ENCODE peak calls at places on chromosome 6, in ten cellular contexts. One of them, this sample, is unnamed.

GRCh38 chr6:93787841-93788240 is 368.5 kb upstream of the EPHA7 start:
- DNase-seq in posterior vena cava: no peak
- DNase-seq in kidney epithelial cell: peak
- DNase-seq in HT1080: peak
- DNase-seq in GM12865: no peak
- DNase-seq in NCI-H2081: no peak
- DNase-seq in NCI-H748 treated with DMSO at 0.1 percent for 48 hours: no peak
- DNase-seq in GM03348: no peak
- DNase-seq in WTC11: no peak
- DNase-seq in NAMALWA: no peak
- DNase-seq in this sample: peak

GRCh38 chr6:53635322-53635721 is 30.2 kb downstream of the KLHL31 start:
- DNase-seq in posterior vena cava: no peak
- DNase-seq in kidney epithelial cell: no peak
- DNase-seq in HT1080: no peak
- DNase-seq in GM12865: no peak
- DNase-seq in NCI-H2081: no peak
- DNase-seq in NCI-H748 treated with DMSO at 0.1 percent for 48 hours: no peak
- DNase-seq in GM03348: no peak
- DNase-seq in WTC11: no peak
- DNase-seq in NAMALWA: no peak
- DNase-seq in this sample: no peak

GRCh38 chr6:72589096-72589495 is 32.8 kb upstream of the KCNQ5 start:
- DNase-seq in posterior vena cava: no peak
- DNase-seq in kidney epithelial cell: no peak
- DNase-seq in HT1080: no peak
- DNase-seq in GM12865: no peak
- DNase-seq in NCI-H2081: no peak
- DNase-seq in NCI-H748 treated with DMSO at 0.1 percent for 48 hours: no peak
- DNase-seq in GM03348: no peak
- DNase-seq in WTC11: no peak
- DNase-seq in NAMALWA: no peak
- DNase-seq in this sample: no peak

GRCh38 chr6:79941489-79942151 is 5.7 kb downstream of the ELOVL4 start:
- DNase-seq in posterior vena cava: no peak
- DNase-seq in kidney epithelial cell: no peak
- DNase-seq in HT1080: no peak
- DNase-seq in GM12865: no peak
- DNase-seq in NCI-H2081: no peak
- DNase-seq in NCI-H748 treated with DMSO at 0.1 percent for 48 hours: no peak
- DNase-seq in GM03348: no peak
- DNase-seq in WTC11: no peak
- DNase-seq in NAMALWA: no peak
- DNase-seq in this sample: no peak

GRCh38 chr6:90025418-90026089 is 131.3 kb downstream of the GJA10 start:
- DNase-seq in posterior vena cava: no peak
- DNase-seq in kidney epithelial cell: peak
- DNase-seq in HT1080: peak
- DNase-seq in GM12865: no peak
- DNase-seq in NCI-H2081: no peak
- DNase-seq in NCI-H748 treated with DMSO at 0.1 percent for 48 hours: no peak
- DNase-seq in GM03348: peak
- DNase-seq in WTC11: no peak
- DNase-seq in NAMALWA: no peak
- DNase-seq in this sample: peak

GRCh38 chr6:111844921-111845320 is 28.3 kb downstream of the FYN start:
- DNase-seq in posterior vena cava: no peak
- DNase-seq in kidney epithelial cell: no peak
- DNase-seq in HT1080: no peak
- DNase-seq in GM12865: peak
- DNase-seq in NCI-H2081: no peak
- DNase-seq in NCI-H748 treated with DMSO at 0.1 percent for 48 hours: no peak
- DNase-seq in GM03348: no peak
- DNase-seq in WTC11: peak
- DNase-seq in NAMALWA: no peak
- DNase-seq in this sample: peak

GRCh38 chr6:3884007-3884745 is 35.0 kb downstream of the FAM50B start:
- DNase-seq in posterior vena cava: no peak
- DNase-seq in kidney epithelial cell: peak
- DNase-seq in HT1080: peak
- DNase-seq in GM12865: no peak
- DNase-seq in NCI-H2081: no peak
- DNase-seq in NCI-H748 treated with DMSO at 0.1 percent for 48 hours: no peak
- DNase-seq in GM03348: peak
- DNase-seq in WTC11: no peak
- DNase-seq in NAMALWA: no peak
- DNase-seq in this sample: peak

GRCh38 chr6:107560657-107561056 is 70.7 kb downstream of the SOBP start:
- DNase-seq in posterior vena cava: no peak
- DNase-seq in kidney epithelial cell: no peak
- DNase-seq in HT1080: no peak
- DNase-seq in GM12865: no peak
- DNase-seq in NCI-H2081: no peak
- DNase-seq in NCI-H748 treated with DMSO at 0.1 percent for 48 hours: no peak
- DNase-seq in GM03348: peak
- DNase-seq in WTC11: no peak
- DNase-seq in NAMALWA: no peak
- DNase-seq in this sample: no peak

GRCh38 chr6:170230520-170231390 is 60.1 kb downstream of the DLL1 start:
- DNase-seq in posterior vena cava: no peak
- DNase-seq in kidney epithelial cell: no peak
- DNase-seq in HT1080: no peak
- DNase-seq in GM12865: no peak
- DNase-seq in NCI-H2081: no peak
- DNase-seq in NCI-H748 treated with DMSO at 0.1 percent for 48 hours: no peak
- DNase-seq in GM03348: no peak
- DNase-seq in WTC11: no peak
- DNase-seq in NAMALWA: no peak
- DNase-seq in this sample: no peak

GRCh38 chr6:18384621-18385020 is 2.5 kb upstream of the RNF144B start:
- DNase-seq in posterior vena cava: no peak
- DNase-seq in kidney epithelial cell: no peak
- DNase-seq in HT1080: no peak
- DNase-seq in GM12865: no peak
- DNase-seq in NCI-H2081: no peak
- DNase-seq in NCI-H748 treated with DMSO at 0.1 percent for 48 hours: no peak
- DNase-seq in GM03348: no peak
- DNase-seq in WTC11: no peak
- DNase-seq in NAMALWA: no peak
- DNase-seq in this sample: no peak

GRCh38 chr6:26305097-26305841 is 59.7 kb upstream of the BTN3A2 start:
- DNase-seq in posterior vena cava: peak
- DNase-seq in kidney epithelial cell: no peak
- DNase-seq in HT1080: peak
- DNase-seq in GM12865: peak
- DNase-seq in NCI-H2081: no peak
- DNase-seq in NCI-H748 treated with DMSO at 0.1 percent for 48 hours: peak
- DNase-seq in GM03348: peak
- DNase-seq in WTC11: peak
- DNase-seq in NAMALWA: peak
- DNase-seq in this sample: peak

GRCh38 chr6:79385893-79386292 is 151.3 kb downstream of the LCA5 start:
- DNase-seq in posterior vena cava: no peak
- DNase-seq in kidney epithelial cell: no peak
- DNase-seq in HT1080: no peak
- DNase-seq in GM12865: no peak
- DNase-seq in NCI-H2081: no peak
- DNase-seq in NCI-H748 treated with DMSO at 0.1 percent for 48 hours: no peak
- DNase-seq in GM03348: no peak
- DNase-seq in WTC11: no peak
- DNase-seq in NAMALWA: no peak
- DNase-seq in this sample: peak

GRCh38 chr6:94144807-94145206 is 725.4 kb upstream of the EPHA7 start:
- DNase-seq in posterior vena cava: no peak
- DNase-seq in kidney epithelial cell: no peak
- DNase-seq in HT1080: no peak
- DNase-seq in GM12865: no peak
- DNase-seq in NCI-H2081: no peak
- DNase-seq in NCI-H748 treated with DMSO at 0.1 percent for 48 hours: no peak
- DNase-seq in GM03348: no peak
- DNase-seq in WTC11: no peak
- DNase-seq in NAMALWA: no peak
- DNase-seq in this sample: no peak

GRCh38 chr6:37725967-37726366 is 28.3 kb upstream of the MDGA1 start:
- DNase-seq in posterior vena cava: no peak
- DNase-seq in kidney epithelial cell: peak
- DNase-seq in HT1080: no peak
- DNase-seq in GM12865: no peak
- DNase-seq in NCI-H2081: no peak
- DNase-seq in NCI-H748 treated with DMSO at 0.1 percent for 48 hours: no peak
- DNase-seq in GM03348: peak
- DNase-seq in WTC11: no peak
- DNase-seq in NAMALWA: no peak
- DNase-seq in this sample: no peak

GRCh38 chr6:21115111-21115510 is 478.4 kb upstream of the SOX4 start:
- DNase-seq in posterior vena cava: no peak
- DNase-seq in kidney epithelial cell: no peak
- DNase-seq in HT1080: no peak
- DNase-seq in GM12865: no peak
- DNase-seq in NCI-H2081: peak
- DNase-seq in NCI-H748 treated with DMSO at 0.1 percent for 48 hours: peak
- DNase-seq in GM03348: peak
- DNase-seq in WTC11: no peak
- DNase-seq in NAMALWA: no peak
- DNase-seq in this sample: peak

GRCh38 chr6:95601133-95601532 is 23.8 kb downstream of the MANEA start:
- DNase-seq in posterior vena cava: no peak
- DNase-seq in kidney epithelial cell: no peak
- DNase-seq in HT1080: no peak
- DNase-seq in GM12865: no peak
- DNase-seq in NCI-H2081: no peak
- DNase-seq in NCI-H748 treated with DMSO at 0.1 percent for 48 hours: no peak
- DNase-seq in GM03348: no peak
- DNase-seq in WTC11: no peak
- DNase-seq in NAMALWA: no peak
- DNase-seq in this sample: no peak

GRCh38 chr6:32462609-32463008 is 22.9 kb downstream of the HLA-DRA start:
- DNase-seq in posterior vena cava: no peak
- DNase-seq in kidney epithelial cell: no peak
- DNase-seq in HT1080: peak
- DNase-seq in GM12865: peak
- DNase-seq in NCI-H2081: no peak
- DNase-seq in NCI-H748 treated with DMSO at 0.1 percent for 48 hours: no peak
- DNase-seq in GM03348: no peak
- DNase-seq in WTC11: no peak
- DNase-seq in NAMALWA: no peak
- DNase-seq in this sample: peak

GRCh38 chr6:474454-475185 is 83.1 kb downstream of the IRF4 start:
- DNase-seq in posterior vena cava: no peak
- DNase-seq in kidney epithelial cell: no peak
- DNase-seq in HT1080: peak
- DNase-seq in GM12865: peak
- DNase-seq in NCI-H2081: no peak
- DNase-seq in NCI-H748 treated with DMSO at 0.1 percent for 48 hours: peak
- DNase-seq in GM03348: no peak
- DNase-seq in WTC11: no peak
- DNase-seq in NAMALWA: peak
- DNase-seq in this sample: peak

GRCh38 chr6:14635933-14636599 is 518.5 kb downstream of the CD83 start:
- DNase-seq in posterior vena cava: no peak
- DNase-seq in kidney epithelial cell: no peak
- DNase-seq in HT1080: no peak
- DNase-seq in GM12865: peak
- DNase-seq in NCI-H2081: no peak
- DNase-seq in NCI-H748 treated with DMSO at 0.1 percent for 48 hours: no peak
- DNase-seq in GM03348: no peak
- DNase-seq in WTC11: no peak
- DNase-seq in NAMALWA: peak
- DNase-seq in this sample: no peak

GRCh38 chr6:145508107-145508506 is 227.2 kb downstream of the EPM2A start:
- DNase-seq in posterior vena cava: no peak
- DNase-seq in kidney epithelial cell: no peak
- DNase-seq in HT1080: peak
- DNase-seq in GM12865: peak
- DNase-seq in NCI-H2081: no peak
- DNase-seq in NCI-H748 treated with DMSO at 0.1 percent for 48 hours: no peak
- DNase-seq in GM03348: no peak
- DNase-seq in WTC11: peak
- DNase-seq in NAMALWA: peak
- DNase-seq in this sample: no peak

GRCh38 chr6:24547243-24547642 is 52.5 kb downstream of the ALDH5A1 start:
- DNase-seq in posterior vena cava: no peak
- DNase-seq in kidney epithelial cell: no peak
- DNase-seq in HT1080: peak
- DNase-seq in GM12865: peak
- DNase-seq in NCI-H2081: no peak
- DNase-seq in NCI-H748 treated with DMSO at 0.1 percent for 48 hours: no peak
- DNase-seq in GM03348: no peak
- DNase-seq in WTC11: peak
- DNase-seq in NAMALWA: peak
- DNase-seq in this sample: peak

GRCh38 chr6:149317656-149318571 is at the start of gene TAB2:
- DNase-seq in posterior vena cava: peak
- DNase-seq in kidney epithelial cell: no peak
- DNase-seq in HT1080: peak
- DNase-seq in GM12865: peak
- DNase-seq in NCI-H2081: no peak
- DNase-seq in NCI-H748 treated with DMSO at 0.1 percent for 48 hours: no peak
- DNase-seq in GM03348: peak
- DNase-seq in WTC11: peak
- DNase-seq in NAMALWA: peak
- DNase-seq in this sample: peak

GRCh38 chr6:148544421-148544820 is 201.8 kb downstream of the SASH1 start:
- DNase-seq in posterior vena cava: no peak
- DNase-seq in kidney epithelial cell: no peak
- DNase-seq in HT1080: no peak
- DNase-seq in GM12865: no peak
- DNase-seq in NCI-H2081: no peak
- DNase-seq in NCI-H748 treated with DMSO at 0.1 percent for 48 hours: no peak
- DNase-seq in GM03348: no peak
- DNase-seq in WTC11: no peak
- DNase-seq in NAMALWA: no peak
- DNase-seq in this sample: no peak

GRCh38 chr6:129638055-129639019 is 71.6 kb downstream of the ARHGAP18 start:
- DNase-seq in posterior vena cava: no peak
- DNase-seq in kidney epithelial cell: no peak
- DNase-seq in HT1080: no peak
- DNase-seq in GM12865: no peak
- DNase-seq in NCI-H2081: no peak
- DNase-seq in NCI-H748 treated with DMSO at 0.1 percent for 48 hours: peak
- DNase-seq in GM03348: no peak
- DNase-seq in WTC11: no peak
- DNase-seq in NAMALWA: no peak
- DNase-seq in this sample: peak

GRCh38 chr6:161347988-161348627 is 74.2 kb upstream of the AGPAT4 start:
- DNase-seq in posterior vena cava: no peak
- DNase-seq in kidney epithelial cell: no peak
- DNase-seq in HT1080: no peak
- DNase-seq in GM12865: no peak
- DNase-seq in NCI-H2081: no peak
- DNase-seq in NCI-H748 treated with DMSO at 0.1 percent for 48 hours: no peak
- DNase-seq in GM03348: no peak
- DNase-seq in WTC11: no peak
- DNase-seq in NAMALWA: no peak
- DNase-seq in this sample: no peak

GRCh38 chr6:139510040-139510815 is 135.8 kb upstream of the CITED2 start:
- DNase-seq in posterior vena cava: no peak
- DNase-seq in kidney epithelial cell: no peak
- DNase-seq in HT1080: no peak
- DNase-seq in GM12865: no peak
- DNase-seq in NCI-H2081: no peak
- DNase-seq in NCI-H748 treated with DMSO at 0.1 percent for 48 hours: no peak
- DNase-seq in GM03348: no peak
- DNase-seq in WTC11: no peak
- DNase-seq in NAMALWA: no peak
- DNase-seq in this sample: no peak

GRCh38 chr6:78598966-78599365 is 268.4 kb upstream of the IRAK1BP1 start:
- DNase-seq in posterior vena cava: no peak
- DNase-seq in kidney epithelial cell: peak
- DNase-seq in HT1080: peak
- DNase-seq in GM12865: no peak
- DNase-seq in NCI-H2081: no peak
- DNase-seq in NCI-H748 treated with DMSO at 0.1 percent for 48 hours: no peak
- DNase-seq in GM03348: peak
- DNase-seq in WTC11: no peak
- DNase-seq in NAMALWA: no peak
- DNase-seq in this sample: peak

GRCh38 chr6:151716446-151717047 is 90.9 kb upstream of the ESR1 start:
- DNase-seq in posterior vena cava: no peak
- DNase-seq in kidney epithelial cell: no peak
- DNase-seq in HT1080: peak
- DNase-seq in GM12865: no peak
- DNase-seq in NCI-H2081: no peak
- DNase-seq in NCI-H748 treated with DMSO at 0.1 percent for 48 hours: no peak
- DNase-seq in GM03348: no peak
- DNase-seq in WTC11: peak
- DNase-seq in NAMALWA: no peak
- DNase-seq in this sample: peak